ENCODE peak calls at places on chromosome 22, in seven cellular contexts. One of them, this sample, is unnamed.

GRCh38 chr22:27866136-27867091 is 52.6 kb downstream of the PITPNB start:
- DNase-seq in HepG2: peak; percentile 43
- DNase-seq in sigmoid colon: peak; percentile 89
- DNase-seq in esophagus muscularis mucosa: no peak
- DNase-seq in SK-N-SH: no peak
- DNase-seq in suprapubic skin: no peak
- DNase-seq in stomach: peak; percentile 33
- DNase-seq in this sample: no peak

GRCh38 chr22:50473855-50474671 is 772 bp downstream of the SBF1 start:
- DNase-seq in stomach: peak; percentile 49
- DNase-seq in sigmoid colon: peak; percentile 65
- DNase-seq in HepG2: no peak
- DNase-seq in suprapubic skin: peak; percentile 67
- DNase-seq in SK-N-SH: peak; percentile 81
- DNase-seq in esophagus muscularis mucosa: no peak
- DNase-seq in this sample: peak; percentile 44

GRCh38 chr22:47367107-47367690 is 604.7 kb downstream of the TBC1D22A start:
- DNase-seq in esophagus muscularis mucosa: no peak
- DNase-seq in HepG2: no peak
- DNase-seq in SK-N-SH: no peak
- DNase-seq in suprapubic skin: peak; percentile 19
- DNase-seq in stomach: peak; percentile 11
- DNase-seq in sigmoid colon: no peak
- DNase-seq in this sample: no peak

GRCh38 chr22:41327124-41327523 is 25.8 kb downstream of the ZC3H7B start:
- DNase-seq in HepG2: no peak
- DNase-seq in sigmoid colon: no peak
- DNase-seq in stomach: no peak
- DNase-seq in suprapubic skin: no peak
- DNase-seq in SK-N-SH: no peak
- DNase-seq in esophagus muscularis mucosa: no peak
- DNase-seq in this sample: no peak

GRCh38 chr22:32466496-32466895 is 2.2 kb upstream of the BPIFC start:
- DNase-seq in suprapubic skin: no peak
- DNase-seq in sigmoid colon: no peak
- DNase-seq in HepG2: no peak
- DNase-seq in stomach: no peak
- DNase-seq in SK-N-SH: no peak
- DNase-seq in esophagus muscularis mucosa: peak; percentile 19
- DNase-seq in this sample: no peak

GRCh38 chr22:41664490-41664889 is 24.2 kb downstream of the SNU13 start:
- DNase-seq in stomach: no peak
- DNase-seq in HepG2: no peak
- DNase-seq in SK-N-SH: no peak
- DNase-seq in esophagus muscularis mucosa: no peak
- DNase-seq in suprapubic skin: no peak
- DNase-seq in sigmoid colon: no peak
- DNase-seq in this sample: no peak

GRCh38 chr22:46484156-46484860 is 53.1 kb downstream of the CELSR1 start:
- DNase-seq in sigmoid colon: no peak
- DNase-seq in esophagus muscularis mucosa: no peak
- DNase-seq in stomach: no peak
- DNase-seq in suprapubic skin: no peak
- DNase-seq in HepG2: no peak
- DNase-seq in SK-N-SH: peak; percentile 12
- DNase-seq in this sample: no peak

GRCh38 chr22:22213231-22213630 is 31.4 kb upstream of the VPREB1 start:
- DNase-seq in suprapubic skin: no peak
- DNase-seq in stomach: no peak
- DNase-seq in SK-N-SH: no peak
- DNase-seq in HepG2: no peak
- DNase-seq in esophagus muscularis mucosa: peak; percentile 57
- DNase-seq in sigmoid colon: no peak
- DNase-seq in this sample: no peak

GRCh38 chr22:45210577-45211431 is 29.9 kb downstream of the KIAA0930 start:
- DNase-seq in suprapubic skin: peak; percentile 40
- DNase-seq in sigmoid colon: no peak
- DNase-seq in esophagus muscularis mucosa: no peak
- DNase-seq in stomach: no peak
- DNase-seq in SK-N-SH: no peak
- DNase-seq in HepG2: no peak
- DNase-seq in this sample: no peak

GRCh38 chr22:50311606-50312351 is 4.3 kb upstream of the PLXNB2 start:
- DNase-seq in stomach: no peak
- DNase-seq in HepG2: no peak
- DNase-seq in SK-N-SH: no peak
- DNase-seq in sigmoid colon: peak; percentile 59
- DNase-seq in esophagus muscularis mucosa: no peak
- DNase-seq in suprapubic skin: peak; percentile 59
- DNase-seq in this sample: no peak

GRCh38 chr22:49480896-49481650 is 346.6 kb downstream of the BRD1 start:
- DNase-seq in suprapubic skin: no peak
- DNase-seq in stomach: no peak
- DNase-seq in esophagus muscularis mucosa: no peak
- DNase-seq in sigmoid colon: no peak
- DNase-seq in SK-N-SH: no peak
- DNase-seq in HepG2: no peak
- DNase-seq in this sample: no peak

GRCh38 chr22:44430716-44431115 is 67.3 kb downstream of the RTL6 start:
- DNase-seq in sigmoid colon: peak; percentile 28
- DNase-seq in stomach: no peak
- DNase-seq in SK-N-SH: no peak
- DNase-seq in HepG2: no peak
- DNase-seq in suprapubic skin: no peak
- DNase-seq in esophagus muscularis mucosa: no peak
- DNase-seq in this sample: no peak

GRCh38 chr22:29146101-29146560 is 59.6 kb upstream of the EMID1 start:
- DNase-seq in HepG2: no peak
- DNase-seq in stomach: peak; percentile 17
- DNase-seq in suprapubic skin: peak; percentile 49
- DNase-seq in esophagus muscularis mucosa: no peak
- DNase-seq in sigmoid colon: peak; percentile 48
- DNase-seq in SK-N-SH: no peak
- DNase-seq in this sample: no peak

GRCh38 chr22:25332386-25332785 is 112.9 kb downstream of the CRYBB2 start:
- DNase-seq in SK-N-SH: no peak
- DNase-seq in HepG2: no peak
- DNase-seq in stomach: no peak
- DNase-seq in sigmoid colon: no peak
- DNase-seq in suprapubic skin: no peak
- DNase-seq in esophagus muscularis mucosa: no peak
- DNase-seq in this sample: no peak

GRCh38 chr22:22866381-22867111 is 21.1 kb upstream of the IGLL5 start:
- DNase-seq in suprapubic skin: no peak
- DNase-seq in stomach: no peak
- DNase-seq in HepG2: no peak
- DNase-seq in esophagus muscularis mucosa: peak; percentile 62
- DNase-seq in SK-N-SH: no peak
- DNase-seq in sigmoid colon: no peak
- DNase-seq in this sample: no peak

GRCh38 chr22:46947516-46948260 is 185.2 kb downstream of the TBC1D22A start:
- DNase-seq in suprapubic skin: no peak
- DNase-seq in HepG2: no peak
- DNase-seq in stomach: no peak
- DNase-seq in sigmoid colon: no peak
- DNase-seq in SK-N-SH: no peak
- DNase-seq in esophagus muscularis mucosa: no peak
- DNase-seq in this sample: no peak

DNA sequence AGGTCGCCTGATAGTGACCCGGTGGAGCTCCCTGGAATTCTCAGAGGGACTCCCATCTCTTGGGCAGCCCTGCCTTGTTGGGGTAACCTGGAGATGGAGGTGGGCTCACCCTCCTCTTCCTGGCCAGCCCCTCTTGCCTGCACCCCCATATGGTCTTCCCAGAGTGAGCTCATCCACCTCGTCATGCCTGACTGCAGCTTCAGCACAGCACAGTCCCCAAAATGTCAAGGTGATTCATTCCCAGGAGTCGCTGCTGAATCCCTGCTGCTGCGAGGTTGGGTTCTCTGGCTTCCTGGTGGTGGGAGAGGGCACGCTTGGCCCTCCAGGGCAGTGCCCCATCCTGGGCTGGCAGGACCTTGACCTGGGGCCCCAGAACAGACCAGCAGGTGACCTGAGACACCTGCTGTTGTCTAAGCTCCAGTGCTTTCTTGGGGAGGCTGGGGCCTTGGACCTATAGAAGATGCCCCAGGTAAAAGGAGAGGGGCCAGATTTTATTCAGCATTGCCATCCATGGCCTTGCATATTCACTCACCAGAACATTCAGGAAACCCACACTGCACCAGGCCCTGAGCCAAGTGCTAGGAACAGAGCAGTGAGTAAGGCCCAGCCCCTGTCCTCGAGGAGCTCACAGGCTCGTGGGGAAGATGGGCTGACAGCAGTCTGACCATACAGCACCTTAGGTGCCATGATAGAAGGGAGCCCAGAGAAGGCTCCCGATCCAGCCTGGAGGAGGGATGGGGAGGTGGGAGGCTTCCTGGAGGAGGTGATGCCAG is 72.9 kb downstream of the CACNA1I start:
- DNase-seq in sigmoid colon: no peak
- DNase-seq in HepG2: no peak
- DNase-seq in esophagus muscularis mucosa: no peak
- DNase-seq in SK-N-SH: no peak
- DNase-seq in suprapubic skin: no peak
- DNase-seq in stomach: no peak
- DNase-seq in this sample: no peak
- TF ChIP-seq EP300 in sigmoid colon: no peak
- TF ChIP-seq EP300 in HepG2: no peak
- TF ChIP-seq EP300 in esophagus muscularis mucosa: no peak
- TF ChIP-seq EP300 in SK-N-SH: no peak
- TF ChIP-seq EP300 in suprapubic skin: no peak
- TF ChIP-seq EP300 in stomach: no peak
- TF ChIP-seq EP300 in this sample: no peak

GRCh38 chr22:19177164-19178064 is 1.1 kb downstream of the SLC25A1 start:
- DNase-seq in suprapubic skin: no peak
- DNase-seq in SK-N-SH: no peak
- DNase-seq in esophagus muscularis mucosa: no peak
- DNase-seq in HepG2: no peak
- DNase-seq in sigmoid colon: peak; percentile 65
- DNase-seq in stomach: no peak
- DNase-seq in this sample: no peak

GRCh38 chr22:19176175-19176630 is 2.3 kb downstream of the SLC25A1 start:
- DNase-seq in sigmoid colon: no peak
- DNase-seq in suprapubic skin: no peak
- DNase-seq in esophagus muscularis mucosa: no peak
- DNase-seq in HepG2: no peak
- DNase-seq in SK-N-SH: peak; percentile 73
- DNase-seq in stomach: no peak
- DNase-seq in this sample: no peak

GRCh38 chr22:19178065-19178658 is 374 bp downstream of the SLC25A1 start:
- DNase-seq in sigmoid colon: peak; percentile 80
- DNase-seq in SK-N-SH: peak; percentile 85
- DNase-seq in stomach: peak; percentile 60
- DNase-seq in esophagus muscularis mucosa: no peak
- DNase-seq in HepG2: peak; percentile 21
- DNase-seq in suprapubic skin: no peak
- DNase-seq in this sample: peak; percentile 72

GRCh38 chr22:19175602-19176174 is 2.8 kb downstream of the SLC25A1 start:
- DNase-seq in stomach: no peak
- DNase-seq in suprapubic skin: no peak
- DNase-seq in sigmoid colon: no peak
- DNase-seq in HepG2: no peak
- DNase-seq in esophagus muscularis mucosa: no peak
- DNase-seq in SK-N-SH: no peak
- DNase-seq in this sample: no peak

GRCh38 chr22:19176732-19177131 is 1.8 kb downstream of the SLC25A1 start:
- DNase-seq in SK-N-SH: no peak
- DNase-seq in stomach: no peak
- DNase-seq in sigmoid colon: no peak
- DNase-seq in esophagus muscularis mucosa: no peak
- DNase-seq in suprapubic skin: no peak
- DNase-seq in HepG2: no peak
- DNase-seq in this sample: no peak
- TF ChIP-seq POLR2AphosphoS5 in SK-N-SH: no peak
- TF ChIP-seq POLR2AphosphoS5 in stomach: no peak
- TF ChIP-seq POLR2AphosphoS5 in sigmoid colon: no peak
- TF ChIP-seq POLR2AphosphoS5 in esophagus muscularis mucosa: no peak
- TF ChIP-seq POLR2AphosphoS5 in suprapubic skin: no peak
- TF ChIP-seq POLR2AphosphoS5 in HepG2: no peak
- TF ChIP-seq POLR2AphosphoS5 in this sample: no peak

GRCh38 chr22:43090130-43090789 is 1.1 kb upstream of the TTLL1 start:
- DNase-seq in sigmoid colon: peak; percentile 72
- DNase-seq in suprapubic skin: no peak
- DNase-seq in esophagus muscularis mucosa: no peak
- DNase-seq in SK-N-SH: peak; percentile 53
- DNase-seq in HepG2: peak; percentile 88
- DNase-seq in stomach: peak; percentile 49
- DNase-seq in this sample: peak; percentile 47
- TF ChIP-seq EP300 in sigmoid colon: no peak
- TF ChIP-seq EP300 in suprapubic skin: no peak
- TF ChIP-seq EP300 in esophagus muscularis mucosa: no peak
- TF ChIP-seq EP300 in SK-N-SH: no peak
- TF ChIP-seq EP300 in HepG2: no peak
- TF ChIP-seq EP300 in stomach: no peak
- TF ChIP-seq EP300 in this sample: no peak

DNA sequence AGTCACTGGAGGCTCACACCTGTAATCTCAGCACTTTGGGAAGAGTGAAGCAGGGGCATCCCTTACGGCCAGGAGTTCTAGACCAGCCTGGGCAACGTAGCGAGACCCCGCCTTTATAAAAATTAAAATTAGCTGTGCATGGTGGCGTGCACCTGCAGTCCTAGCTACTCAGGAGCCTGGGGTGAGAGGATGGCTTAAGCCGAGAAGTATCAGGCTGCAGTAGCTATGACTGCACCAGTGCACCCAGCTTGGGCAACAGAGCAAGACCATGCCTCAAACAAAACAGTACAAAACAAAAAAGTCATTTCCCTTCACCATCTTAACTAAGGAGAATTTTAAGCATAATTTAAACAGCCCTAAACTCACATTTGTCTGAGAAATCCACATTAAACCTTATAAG is 23.2 kb upstream of the TFIP11 start:
- DNase-seq in HepG2: no peak
- DNase-seq in stomach: no peak
- DNase-seq in sigmoid colon: no peak
- DNase-seq in esophagus muscularis mucosa: no peak
- DNase-seq in SK-N-SH: no peak
- DNase-seq in suprapubic skin: no peak
- DNase-seq in this sample: no peak
- TF ChIP-seq POLR2AphosphoS5 in HepG2: no peak
- TF ChIP-seq POLR2AphosphoS5 in stomach: no peak
- TF ChIP-seq POLR2AphosphoS5 in sigmoid colon: no peak
- TF ChIP-seq POLR2AphosphoS5 in esophagus muscularis mucosa: no peak
- TF ChIP-seq POLR2AphosphoS5 in SK-N-SH: no peak
- TF ChIP-seq POLR2AphosphoS5 in suprapubic skin: no peak
- TF ChIP-seq POLR2AphosphoS5 in this sample: no peak

GRCh38 chr22:18110194-18110943 is at the start of gene TUBA8:
- DNase-seq in sigmoid colon: no peak
- DNase-seq in stomach: peak; percentile 75
- DNase-seq in esophagus muscularis mucosa: no peak
- DNase-seq in HepG2: no peak
- DNase-seq in SK-N-SH: peak; percentile 87
- DNase-seq in suprapubic skin: peak; percentile 73
- DNase-seq in this sample: peak; percentile 25
- TF ChIP-seq EP300 in sigmoid colon: no peak
- TF ChIP-seq EP300 in stomach: no peak
- TF ChIP-seq EP300 in esophagus muscularis mucosa: no peak
- TF ChIP-seq EP300 in HepG2: no peak
- TF ChIP-seq EP300 in SK-N-SH: no peak
- TF ChIP-seq EP300 in suprapubic skin: no peak
- TF ChIP-seq EP300 in this sample: no peak